ENCODE peak calls at places on chromosomes 5 and 9, in four cellular contexts. K, R, F and V are unnamed samples.

GRCh38 chr9:35599763-35600604 is 5.1 kb upstream of the TESK1 start:
- DNase-seq in K (no peak), R (peak), F (peak), V (no peak)

GRCh38 chr5:103120607-103121200 is 603 bp downstream of the PPIP5K2 start:
- DNase-seq in K (peak), R (peak), F (no peak), V (peak)

GRCh38 chr9:92122061-92122460 is 6.8 kb upstream of the SPTLC1 start:
- DNase-seq in K (no peak), R (no peak), F (no peak), V (no peak)

GRCh38 chr5:173772407-173773059 is 115.6 kb upstream of the CPEB4 start:
- DNase-seq in K (peak), R (no peak), F (no peak), V (no peak)

GRCh38 chr9:89721971-89722530 is 117.2 kb downstream of the GADD45G start:
- DNase-seq in K (no peak), R (no peak), F (no peak), V (no peak)

GRCh38 chr5:166505086-166505485 is 1786.4 kb upstream of the WWC1 start:
- DNase-seq in K (no peak), R (no peak), F (no peak), V (no peak)

GRCh38 chr9:73180373-73180772 is 28.7 kb downstream of the ANXA1 start:
- DNase-seq in K (peak), R (no peak), F (no peak), V (no peak)

GRCh38 chr9:137694962-137695875 is 76.4 kb downstream of the EHMT1 start:
- DNase-seq in K (peak), R (peak), F (peak), V (peak)

GRCh38 chr5:65121880-65122436 is 353.2 kb downstream of the CWC27 start:
- DNase-seq in K (peak), R (no peak), F (no peak), V (no peak)

GRCh38 chr9:20284601-20285289 is 337.6 kb downstream of the MLLT3 start:
- DNase-seq in K (no peak), R (no peak), F (no peak), V (no peak)

DNA sequence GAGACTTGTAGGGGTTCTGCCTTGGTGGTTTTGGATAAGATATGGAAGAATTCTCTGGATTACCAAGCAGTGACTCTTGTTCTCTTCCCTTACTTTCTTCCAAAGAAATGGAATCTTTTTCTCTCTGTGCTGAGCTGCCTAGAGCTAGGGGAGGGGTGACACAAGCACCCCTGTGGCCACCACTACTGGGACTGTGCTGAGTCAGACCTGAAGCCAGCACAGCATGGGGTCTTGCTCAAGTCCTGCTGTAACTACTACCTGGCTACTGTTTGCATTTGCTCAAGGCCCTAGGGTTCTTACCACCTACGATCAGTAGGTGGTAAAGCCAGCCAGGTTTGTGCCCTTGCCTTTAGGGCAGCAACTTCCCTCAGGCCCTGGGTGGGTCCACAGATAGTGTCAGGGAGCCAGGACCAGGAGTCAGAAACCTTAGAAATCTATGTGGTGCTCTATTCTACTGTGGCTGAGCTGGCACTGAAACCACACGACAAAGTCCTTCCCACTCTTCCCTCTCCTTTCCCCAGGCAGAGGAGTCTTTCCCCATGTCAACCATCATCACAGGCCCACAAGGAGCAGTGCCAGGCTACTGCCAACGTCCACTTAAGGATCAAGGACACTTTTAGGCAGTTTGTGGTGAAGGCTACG is 53.8 kb downstream of the SREK1 start:
- DNase-seq in K (no peak), R (peak), F (no peak), V (no peak)
- TF ChIP-seq JUN in K (no peak), R (no peak), F (no peak), V (no peak)

GRCh38 chr9:86586144-86586494 is 231.9 kb upstream of the TUT7 start:
- DNase-seq in K (no peak), R (no peak), F (no peak), V (no peak)

GRCh38 chr9:86591472-86591871 is 237.3 kb upstream of the TUT7 start:
- DNase-seq in K (no peak), R (no peak), F (no peak), V (no peak)

GRCh38 chr9:86580688-86581087 is 226.5 kb upstream of the TUT7 start:
- DNase-seq in K (no peak), R (no peak), F (no peak), V (no peak)

GRCh38 chr9:86589273-86589672 is 235.1 kb upstream of the TUT7 start:
- DNase-seq in K (peak), R (no peak), F (peak), V (no peak)

GRCh38 chr9:86585422-86586143 is 231.4 kb upstream of the TUT7 start:
- DNase-seq in K (no peak), R (no peak), F (no peak), V (no peak)
- H2AFZ ChIP-seq in K (no peak), R (no peak), F (no peak), V (no peak)

DNA sequence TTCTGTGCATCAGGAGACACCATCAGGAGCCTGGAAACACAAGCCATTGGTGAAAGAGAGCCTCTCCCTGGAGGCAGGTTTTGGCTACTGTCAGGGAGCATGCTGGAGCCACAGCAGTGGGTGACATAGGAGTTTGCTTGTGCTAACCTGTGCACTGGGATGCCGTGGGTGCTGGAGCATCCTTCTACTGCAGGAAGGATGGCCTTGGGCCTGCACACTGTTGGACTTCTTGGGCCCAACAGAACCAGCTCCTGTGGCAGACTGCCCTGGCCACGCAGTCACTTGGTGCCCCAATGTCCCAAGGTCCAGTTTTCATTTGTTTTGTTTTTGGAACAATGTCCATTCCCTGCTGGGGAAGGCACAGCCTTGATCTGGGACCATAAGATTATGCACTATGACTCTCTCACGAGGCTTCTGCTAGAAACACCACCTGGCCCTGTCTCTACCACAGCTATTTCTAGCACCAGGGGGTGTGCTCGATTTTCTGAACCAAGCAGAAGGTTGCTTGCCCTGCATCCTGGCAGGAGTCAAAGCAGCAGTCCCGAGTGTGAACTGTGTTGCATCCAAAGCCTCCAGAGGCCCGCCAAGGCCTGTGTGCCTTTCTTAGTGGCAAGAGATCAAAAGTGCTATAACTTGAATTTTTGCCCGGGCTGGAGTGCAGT is 5.5 kb upstream of the LTC4S start:
- DNase-seq in K (no peak), R (no peak), F (no peak), V (no peak)
- H3K9ac ChIP-seq in K (no peak), R (no peak), F (no peak), V (no peak)

GRCh38 chr5:38867071-38867790 is 21.4 kb downstream of the OSMR start:
- DNase-seq in K (no peak), R (no peak), F (no peak), V (no peak)
- TF ChIP-seq JUN in K (no peak), R (no peak), F (no peak), V (no peak)

DNA sequence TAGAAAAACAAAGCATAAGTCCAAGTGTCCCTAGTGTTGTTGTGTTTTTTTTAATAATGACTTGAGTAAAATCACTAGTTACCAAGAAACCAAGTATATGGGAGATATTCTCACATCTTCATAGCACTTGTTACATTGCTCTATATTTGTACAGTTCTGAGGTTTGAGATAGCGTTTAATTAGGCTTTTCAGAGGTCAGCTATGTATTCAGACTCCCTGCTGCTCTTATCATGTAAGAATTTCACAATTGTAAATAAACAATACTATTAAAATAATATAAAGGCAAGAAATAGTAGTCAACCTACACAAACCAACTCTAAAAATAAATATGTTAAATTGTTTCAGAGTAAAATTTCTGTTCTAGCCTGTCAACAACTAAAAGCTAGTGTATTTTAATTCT is 761.9 kb upstream of the FAM174A start:
- DNase-seq in K (no peak), R (no peak), F (no peak), V (peak)
- H2AFZ ChIP-seq in K (no peak), R (no peak), F (no peak), V (peak)

GRCh38 chr5:34487202-34487879 is 168.8 kb upstream of the RAI14 start:
- DNase-seq in K (no peak), R (peak), F (peak), V (peak)
- H3K9ac ChIP-seq in K (no peak), R (peak), F (no peak), V (peak)

DNA sequence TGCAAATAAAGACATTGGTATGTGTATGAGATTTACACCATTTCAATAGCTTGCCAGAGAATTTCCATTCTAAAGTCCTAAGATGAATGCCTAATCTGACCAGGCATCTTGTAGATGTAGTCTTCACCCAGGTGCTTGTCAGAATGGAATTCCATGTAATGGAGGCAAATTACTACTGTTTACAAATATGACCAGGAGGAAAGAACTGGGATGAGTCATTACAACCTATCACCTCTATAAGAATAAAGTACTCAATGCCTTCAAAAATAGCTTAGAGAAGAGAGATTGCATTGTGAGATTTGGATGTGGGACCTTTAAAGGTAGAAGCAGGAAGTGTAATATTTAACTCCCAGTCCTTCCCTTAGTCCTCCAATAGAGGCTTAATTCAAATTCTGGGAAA is 507.0 kb upstream of the PTGER4 start:
- DNase-seq in K (no peak), R (no peak), F (no peak), V (peak)
- TF ChIP-seq JUN in K (no peak), R (no peak), F (no peak), V (peak)

GRCh38 chr9:71729816-71730526 is 38.3 kb downstream of the CEMIP2 start:
- DNase-seq in K (no peak), R (no peak), F (no peak), V (no peak)
- H2AFZ ChIP-seq in K (no peak), R (no peak), F (no peak), V (no peak)

DNA sequence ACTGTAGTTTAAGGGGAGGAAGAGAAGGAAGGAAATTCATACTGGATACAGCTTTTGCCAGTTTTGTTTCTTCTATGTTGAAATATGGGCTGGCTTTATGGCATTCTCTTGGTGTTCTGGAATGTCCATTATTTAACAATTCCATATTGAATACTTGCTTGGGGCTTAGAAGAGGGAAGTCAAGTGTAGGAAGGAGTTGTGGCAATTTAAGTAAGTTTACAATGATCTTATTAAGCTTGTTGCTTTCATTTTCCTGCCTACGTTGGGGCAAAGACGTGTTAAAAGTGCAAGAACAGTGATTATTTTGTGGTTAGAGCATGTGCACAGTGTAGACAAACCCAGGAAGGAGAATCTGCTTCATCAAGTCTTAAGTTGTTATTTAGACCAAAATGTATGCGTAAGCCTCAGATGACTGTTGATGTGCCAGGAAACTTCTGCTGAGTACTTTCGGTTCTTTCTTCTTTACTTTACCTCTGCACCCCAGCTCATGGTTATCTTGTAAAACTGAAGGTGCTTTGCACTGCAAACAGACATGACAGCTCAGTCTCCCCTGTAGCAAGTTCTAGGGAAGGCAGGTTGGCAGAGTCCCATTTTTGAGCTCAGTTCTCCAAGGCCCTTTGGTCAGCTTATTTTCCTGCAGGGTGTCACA is 75.8 kb downstream of the F2RL2 start:
- DNase-seq in K (no peak), R (no peak), F (no peak), V (no peak)
- H3K9ac ChIP-seq in K (no peak), R (no peak), F (no peak), V (no peak)

DNA sequence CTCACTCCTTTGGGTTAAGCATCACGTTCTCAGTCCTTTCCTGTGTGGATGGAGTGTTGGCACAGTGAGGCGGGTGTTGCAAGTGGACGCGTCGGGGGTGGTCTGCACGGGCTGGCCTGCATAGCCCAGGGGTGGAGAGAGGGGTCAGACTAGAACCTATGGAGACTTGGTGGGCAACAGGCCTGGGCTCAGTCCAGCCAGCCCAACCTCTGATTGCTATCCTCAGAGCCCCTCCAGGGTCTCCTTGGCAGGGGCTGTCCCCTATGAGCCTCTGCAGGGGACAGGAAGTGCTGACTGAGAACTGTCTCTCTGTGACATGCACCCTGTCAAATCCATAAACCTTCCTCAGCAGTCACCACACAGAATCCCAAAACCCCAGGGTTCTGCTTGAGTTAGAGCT is 2.3 kb downstream of the DCANP1 start:
- DNase-seq in K (no peak), R (no peak), F (no peak), V (no peak)
- TF ChIP-seq JUN in K (no peak), R (no peak), F (no peak), V (no peak)